ENCODE peak calls at places on chromosomes 12 and 14, in four cellular contexts. One of them, this sample, is unnamed.

GRCh38 chr14:75626857-75627256 is 33.8 kb downstream of the ERG28 start:
- DNase-seq in AG09319: no peak
- DNase-seq in endothelial cell: no peak
- DNase-seq in WTC11: no peak
- DNase-seq in this sample: no peak

GRCh38 chr12:48776956-48777355 is 11.9 kb downstream of the ADCY6 start:
- DNase-seq in endothelial cell: no peak
- DNase-seq in AG09319: no peak
- DNase-seq in WTC11: no peak
- DNase-seq in this sample: no peak

GRCh38 chr14:101351146-101351545 is 210.1 kb upstream of the DIO3 start:
- DNase-seq in WTC11: no peak
- DNase-seq in AG09319: no peak
- DNase-seq in endothelial cell: no peak
- DNase-seq in this sample: no peak

GRCh38 chr14:95282354-95282985 is 37.2 kb downstream of the CLMN start:
- DNase-seq in AG09319: no peak
- DNase-seq in endothelial cell: no peak
- DNase-seq in WTC11: no peak
- DNase-seq in this sample: no peak

GRCh38 chr14:37254411-37254947 is 56.7 kb downstream of the MIPOL1 start:
- DNase-seq in AG09319: no peak
- DNase-seq in WTC11: no peak
- DNase-seq in endothelial cell: no peak
- DNase-seq in this sample: no peak

GRCh38 chr12:85016423-85016822 is 19.7 kb downstream of the TSPAN19 start:
- DNase-seq in endothelial cell: no peak
- DNase-seq in WTC11: no peak
- DNase-seq in AG09319: peak; percentile 70
- DNase-seq in this sample: no peak

GRCh38 chr12:47949441-47950341 is 13.7 kb upstream of the TMEM106C start:
- DNase-seq in AG09319: peak; percentile 57
- DNase-seq in endothelial cell: peak; percentile 89
- DNase-seq in WTC11: peak; percentile 85
- DNase-seq in this sample: peak; percentile 85

GRCh38 chr12:10453144-10453543 is at the start of gene KLRC1:
- DNase-seq in WTC11: no peak
- DNase-seq in endothelial cell: no peak
- DNase-seq in AG09319: no peak
- DNase-seq in this sample: no peak

GRCh38 chr12:42504049-42504448 is 85.5 kb downstream of the PRICKLE1 start:
- DNase-seq in endothelial cell: no peak
- DNase-seq in WTC11: no peak
- DNase-seq in AG09319: no peak
- DNase-seq in this sample: no peak

GRCh38 chr12:52514471-52515318 is 5.5 kb downstream of the KRT5 start:
- DNase-seq in WTC11: no peak
- DNase-seq in AG09319: no peak
- DNase-seq in endothelial cell: no peak
- DNase-seq in this sample: no peak

GRCh38 chr12:1185460-1186182 is 194.6 kb downstream of the ERC1 start:
- DNase-seq in AG09319: no peak
- DNase-seq in WTC11: no peak
- DNase-seq in endothelial cell: no peak
- DNase-seq in this sample: peak; percentile 11

GRCh38 chr12:54602661-54603060 is 14.2 kb upstream of the PPP1R1A start:
- DNase-seq in AG09319: no peak
- DNase-seq in WTC11: no peak
- DNase-seq in endothelial cell: no peak
- DNase-seq in this sample: no peak

DNA sequence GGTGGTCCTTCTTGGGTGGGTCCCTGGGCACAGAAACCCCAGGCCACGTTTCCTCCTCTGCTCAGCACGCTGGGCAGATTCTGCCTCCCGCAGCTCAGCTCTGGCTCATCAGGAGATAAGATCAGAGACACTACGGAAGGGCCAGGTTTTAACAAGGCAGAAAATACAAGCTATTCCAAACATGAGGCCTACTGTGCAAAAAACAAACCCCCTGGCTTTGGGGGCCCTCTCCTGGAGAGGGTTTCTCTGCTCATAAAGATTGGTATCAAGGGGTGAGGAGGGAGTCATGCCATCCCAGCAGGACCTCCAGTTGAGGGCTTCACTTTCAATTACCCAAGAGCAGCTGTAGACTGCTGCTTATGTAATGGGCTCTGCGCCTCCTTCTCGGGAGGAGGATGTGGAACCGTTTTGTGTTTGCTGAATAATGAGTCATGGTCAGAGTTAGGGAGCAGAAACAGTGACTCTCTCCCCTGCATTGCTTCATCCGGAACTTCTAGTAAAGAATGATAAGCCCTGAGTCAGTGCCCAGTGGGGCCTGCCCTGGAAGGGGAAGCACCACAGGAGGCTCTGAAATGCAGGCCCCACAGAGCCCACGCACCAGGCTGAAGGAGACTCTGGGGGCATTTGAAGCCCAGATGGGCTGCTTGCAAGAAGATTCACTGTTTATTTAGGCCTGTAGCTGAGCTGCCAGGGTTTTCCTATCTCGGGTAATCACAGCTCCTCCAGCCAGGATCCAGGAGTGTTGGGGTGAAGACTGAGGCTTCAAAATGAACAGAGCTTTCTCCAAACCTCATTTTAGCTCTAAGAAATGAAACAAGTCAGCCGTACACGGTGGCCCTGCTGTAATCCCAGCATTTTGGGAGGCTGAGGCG is 79.3 kb downstream of the SSPN start:
- DNase-seq in AG09319: peak; percentile 91
- DNase-seq in endothelial cell: no peak
- DNase-seq in WTC11: no peak
- DNase-seq in this sample: no peak
- TF ChIP-seq CTCF in AG09319: no peak
- TF ChIP-seq CTCF in endothelial cell: no peak
- TF ChIP-seq CTCF in WTC11: no peak
- TF ChIP-seq CTCF in this sample: no peak

GRCh38 chr14:94020267-94020666 is 5.9 kb upstream of the OTUB2 start:
- DNase-seq in WTC11: no peak
- DNase-seq in AG09319: no peak
- DNase-seq in endothelial cell: no peak
- DNase-seq in this sample: no peak
- TF ChIP-seq CTCF in WTC11: no peak
- TF ChIP-seq CTCF in AG09319: no peak
- TF ChIP-seq CTCF in endothelial cell: no peak
- TF ChIP-seq CTCF in this sample: no peak

GRCh38 chr12:106296179-106296877 is 6.2 kb upstream of the TCP11L2 start:
- DNase-seq in WTC11: no peak
- DNase-seq in endothelial cell: no peak
- DNase-seq in AG09319: no peak
- DNase-seq in this sample: no peak
- TF ChIP-seq CTCF in WTC11: no peak
- TF ChIP-seq CTCF in endothelial cell: no peak
- TF ChIP-seq CTCF in AG09319: no peak
- TF ChIP-seq CTCF in this sample: no peak

GRCh38 chr14:100317897-100318808 is 5.0 kb upstream of the SLC25A47 start:
- DNase-seq in endothelial cell: peak; percentile 84
- DNase-seq in AG09319: peak; percentile 25
- DNase-seq in WTC11: peak; percentile 82
- DNase-seq in this sample: peak; percentile 73
- TF ChIP-seq CTCF in endothelial cell: peak; percentile 77
- TF ChIP-seq CTCF in AG09319: peak; percentile 80
- TF ChIP-seq CTCF in WTC11: peak; percentile 68
- TF ChIP-seq CTCF in this sample: peak; percentile 67

DNA sequence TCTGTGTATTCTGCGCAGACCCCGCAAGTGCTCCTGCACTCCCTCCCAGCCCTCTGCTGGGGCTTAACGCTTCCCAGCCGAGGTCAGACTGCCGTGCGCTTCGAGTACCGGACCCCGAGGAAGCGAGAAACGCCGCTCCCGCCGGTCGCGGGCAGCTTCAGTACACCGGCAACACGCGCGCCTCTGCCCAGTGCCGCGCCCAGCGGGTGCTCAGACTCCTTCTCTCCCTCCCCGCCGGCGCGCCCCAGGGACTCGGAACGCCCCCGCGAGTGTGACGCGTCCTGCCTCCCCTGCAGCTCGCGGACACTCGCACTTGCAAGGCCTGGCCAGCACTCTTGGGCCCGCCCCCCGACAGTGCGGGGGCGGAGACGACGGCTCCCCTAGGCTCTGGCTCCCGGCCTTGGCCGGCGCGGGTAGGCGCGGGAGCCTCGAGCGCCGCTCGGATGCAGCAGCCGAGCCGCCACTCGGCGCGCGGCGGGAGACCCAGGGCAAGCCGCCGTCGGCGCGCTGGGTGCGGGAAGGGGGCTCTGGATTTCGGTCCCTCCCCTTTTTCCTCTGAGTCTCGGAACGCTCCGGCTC is at the start of gene PTGER2:
- DNase-seq in AG09319: peak; percentile 70
- DNase-seq in endothelial cell: peak; percentile 48
- DNase-seq in WTC11: peak; percentile 61
- DNase-seq in this sample: peak; percentile 83
- TF ChIP-seq CTCF in AG09319: no peak
- TF ChIP-seq CTCF in endothelial cell: no peak
- TF ChIP-seq CTCF in WTC11: no peak
- TF ChIP-seq CTCF in this sample: no peak

DNA sequence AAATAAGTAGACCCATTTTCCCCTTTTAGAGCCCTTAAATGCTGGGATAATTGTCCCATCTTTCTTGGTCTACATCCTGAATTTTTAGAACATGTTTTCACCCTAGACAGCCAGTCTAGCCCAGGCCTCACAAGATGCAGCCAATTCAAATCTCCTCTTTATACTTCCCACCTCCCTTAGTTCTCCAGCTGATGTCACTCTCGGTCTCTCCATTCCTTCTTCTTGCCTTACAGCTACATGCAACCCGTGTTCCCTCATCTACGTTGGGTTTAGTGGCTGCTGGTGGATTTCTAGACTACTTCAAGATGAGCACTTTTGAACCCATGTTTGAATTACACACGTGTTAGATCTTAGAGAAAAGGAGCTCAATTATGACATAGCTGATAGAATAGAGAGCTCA is 132.0 kb downstream of the PPM1H start:
- DNase-seq in WTC11: no peak
- DNase-seq in endothelial cell: no peak
- DNase-seq in AG09319: no peak
- DNase-seq in this sample: no peak
- TF ChIP-seq CTCF in WTC11: no peak
- TF ChIP-seq CTCF in endothelial cell: no peak
- TF ChIP-seq CTCF in AG09319: peak; percentile 8
- TF ChIP-seq CTCF in this sample: no peak

GRCh38 chr14:72745991-72746980 is 147.6 kb downstream of the DPF3 start:
- DNase-seq in WTC11: no peak
- DNase-seq in endothelial cell: no peak
- DNase-seq in AG09319: peak; percentile 69
- DNase-seq in this sample: no peak
- TF ChIP-seq CTCF in WTC11: no peak
- TF ChIP-seq CTCF in endothelial cell: no peak
- TF ChIP-seq CTCF in AG09319: peak; percentile 45
- TF ChIP-seq CTCF in this sample: no peak

GRCh38 chr14:23352506-23353432 is at the start of gene SLC22A17:
- DNase-seq in WTC11: peak; percentile 84
- DNase-seq in AG09319: peak; percentile 58
- DNase-seq in endothelial cell: peak; percentile 68
- DNase-seq in this sample: peak; percentile 78
- TF ChIP-seq CTCF in WTC11: no peak
- TF ChIP-seq CTCF in AG09319: peak; percentile 13
- TF ChIP-seq CTCF in endothelial cell: no peak
- TF ChIP-seq CTCF in this sample: peak; percentile 12

DNA sequence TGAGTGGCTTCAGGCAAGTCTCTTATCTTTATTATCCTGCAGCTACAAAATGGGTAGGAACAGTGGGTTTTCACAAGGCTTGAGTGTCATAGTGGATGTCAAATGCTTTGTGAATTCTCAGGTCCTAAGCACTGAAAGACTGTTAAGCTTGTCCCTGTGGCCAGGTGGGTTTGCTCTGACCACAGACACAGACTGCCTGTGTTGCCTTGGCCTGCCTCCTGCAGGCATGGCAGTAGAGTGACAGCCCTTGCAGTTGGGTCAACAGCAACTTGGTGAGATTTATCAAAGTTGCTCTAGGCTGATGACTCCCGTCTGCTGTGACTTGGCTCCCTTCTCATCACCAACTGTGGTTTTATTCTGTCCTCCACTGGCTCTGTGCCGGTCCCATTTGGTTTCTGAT is 520.0 kb upstream of the CCDC196 start:
- DNase-seq in AG09319: no peak
- DNase-seq in endothelial cell: no peak
- DNase-seq in WTC11: no peak
- DNase-seq in this sample: no peak
- TF ChIP-seq CTCF in AG09319: no peak
- TF ChIP-seq CTCF in endothelial cell: no peak
- TF ChIP-seq CTCF in WTC11: no peak
- TF ChIP-seq CTCF in this sample: no peak

GRCh38 chr12:116200812-116201211 is 76.7 kb downstream of the MED13L start:
- DNase-seq in endothelial cell: no peak
- DNase-seq in WTC11: no peak
- DNase-seq in AG09319: peak; percentile 18
- DNase-seq in this sample: no peak

GRCh38 chr12:116199160-116199559 is 78.3 kb downstream of the MED13L start:
- DNase-seq in endothelial cell: no peak
- DNase-seq in WTC11: no peak
- DNase-seq in AG09319: no peak
- DNase-seq in this sample: no peak

GRCh38 chr12:116196752-116197718 is 80.5 kb downstream of the MED13L start:
- DNase-seq in WTC11: no peak
- DNase-seq in endothelial cell: no peak
- DNase-seq in AG09319: no peak
- DNase-seq in this sample: no peak

GRCh38 chr12:116194935-116195431 is 82.5 kb downstream of the MED13L start:
- DNase-seq in WTC11: no peak
- DNase-seq in endothelial cell: no peak
- DNase-seq in AG09319: no peak
- DNase-seq in this sample: no peak

GRCh38 chr12:116196226-116196625 is 81.3 kb downstream of the MED13L start:
- DNase-seq in endothelial cell: no peak
- DNase-seq in WTC11: no peak
- DNase-seq in AG09319: no peak
- DNase-seq in this sample: no peak
- TF ChIP-seq CTCF in endothelial cell: no peak
- TF ChIP-seq CTCF in WTC11: no peak
- TF ChIP-seq CTCF in AG09319: no peak
- TF ChIP-seq CTCF in this sample: no peak